ENCODE peak calls at places on chromosomes 2 and 18, in four cellular contexts. D is kidney, P is body of pancreas, X is ovary. W is an unnamed sample.

GRCh38 chr2:211860224-211860623 is 678.4 kb downstream of the ERBB4 start:
- DNase-seq in D (no peak), P (no peak), X (no peak), W (no peak)

GRCh38 chr2:120673571-120674061 is 62.1 kb upstream of the GLI2 start:
- DNase-seq in D (no peak), P (no peak), X (no peak), W (peak; percentile 81)

GRCh38 chr2:52976132-52976949 is 791.3 kb upstream of the CHAC2 start:
- DNase-seq in D (no peak), P (peak; percentile 18), X (no peak), W (no peak)

GRCh38 chr18:26656944-26657536 is 108.7 kb upstream of the KCTD1 start:
- DNase-seq in D (peak; percentile 91), P (peak; percentile 82), X (peak; percentile 78), W (peak; percentile 61)

GRCh38 chr2:12720181-12720580 is 3.4 kb downstream of the TRIB2 start:
- DNase-seq in D (no peak), P (no peak), X (peak; percentile 15), W (peak; percentile 49)

GRCh38 chr2:61759718-61760117 is 94.1 kb downstream of the FAM161A start:
- DNase-seq in D (no peak), P (no peak), X (no peak), W (no peak)

GRCh38 chr2:11535899-11536344 is 2.1 kb downstream of the GREB1 start:
- DNase-seq in D (no peak), P (peak; percentile 32), X (no peak), W (no peak)

GRCh38 chr2:19536136-19536535 is 177.7 kb upstream of the OSR1 start:
- DNase-seq in D (no peak), P (no peak), X (no peak), W (peak; percentile 18)

GRCh38 chr2:240775911-240776310 is 44.1 kb downstream of the KIF1A start:
- DNase-seq in D (no peak), P (peak; percentile 31), X (peak; percentile 72), W (peak; percentile 40)

GRCh38 chr2:239688098-239688497 is 287.3 kb upstream of the HDAC4 start:
- DNase-seq in D (no peak), P (no peak), X (no peak), W (no peak)

GRCh38 chr2:97646977-97647376 is 1.1 kb downstream of the COX5B start:
- DNase-seq in D (no peak), P (no peak), X (no peak), W (no peak)

GRCh38 chr2:173415663-173416469 is 61.2 kb downstream of the CDCA7 start:
- DNase-seq in D (no peak), P (no peak), X (no peak), W (no peak)

GRCh38 chr2:74736589-74736988 is 82.5 kb downstream of the SEMA4F start:
- DNase-seq in D (no peak), P (no peak), X (no peak), W (no peak)

GRCh38 chr2:205481861-205482260 is 200.4 kb upstream of the NRP2 start:
- DNase-seq in D (no peak), P (no peak), X (no peak), W (no peak)

GRCh38 chr18:13442451-13442850 is 223.9 kb downstream of the LDLRAD4 start:
- DNase-seq in D (no peak), P (no peak), X (no peak), W (no peak)
- H3K4me1 ChIP-seq in D (no peaks in the 10 kb centered on the region), P (peaks cover 10% of the 10 kb centered on the region), X (peaks cover 1% of the 10 kb centered on the region), W (no peaks in the 10 kb centered on the region)

GRCh38 chr18:2901405-2901989 is 54.7 kb downstream of the EMILIN2 start:
- DNase-seq in D (peak; percentile 21), P (no peak), X (peak; percentile 58), W (no peak)
- H3K27ac ChIP-seq in D (no peak overlapping the region), P (no peak overlapping the region), X (no peak overlapping the region), W (no peak overlapping the region)

GRCh38 chr2:56199492-56199891 is 15.7 kb downstream of the CCDC85A start:
- DNase-seq in D (no peak), P (no peak), X (no peak), W (no peak)
- H3K4me1 ChIP-seq in D (no peaks in the 10 kb centered on the region), P (no peaks in the 10 kb centered on the region), X (no peaks in the 10 kb centered on the region), W (no peaks in the 10 kb centered on the region)

GRCh38 chr2:107588960-107589542 is 237.6 kb upstream of the RGPD4 start:
- DNase-seq in D (no peak), P (no peak), X (no peak), W (no peak)

GRCh38 chr2:107582487-107582886 is 244.2 kb upstream of the RGPD4 start:
- DNase-seq in D (no peak), P (no peak), X (no peak), W (no peak)

GRCh38 chr2:107585851-107586250 is 240.8 kb upstream of the RGPD4 start:
- DNase-seq in D (no peak), P (no peak), X (no peak), W (no peak)

GRCh38 chr2:107588181-107588580 is 238.5 kb upstream of the RGPD4 start:
- DNase-seq in D (no peak), P (no peak), X (no peak), W (no peak)

DNA sequence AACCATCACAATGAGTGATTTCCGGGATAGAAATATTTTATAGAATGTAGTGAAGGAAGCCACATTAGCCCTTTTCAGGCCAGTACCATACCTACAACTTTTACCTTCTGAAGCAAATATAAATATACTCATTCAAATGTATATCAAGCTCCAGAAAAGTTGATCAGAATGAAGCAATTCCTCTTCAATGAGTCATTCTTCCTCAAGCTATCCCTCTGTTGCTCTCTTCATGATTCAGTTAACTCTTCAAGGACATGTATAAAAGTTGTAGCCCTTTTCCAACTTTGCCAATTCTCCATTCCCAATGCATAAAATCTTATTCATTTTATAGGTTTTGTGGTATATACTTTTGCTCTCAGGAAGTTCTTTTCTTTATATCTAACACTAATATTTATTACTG is 242.1 kb upstream of the RGPD4 start:
- DNase-seq in D (no peak), P (no peak), X (no peak), W (no peak)
- H3K27ac ChIP-seq in D (no peak overlapping the region), P (no peak overlapping the region), X (no peak overlapping the region), W (no peak overlapping the region)

DNA sequence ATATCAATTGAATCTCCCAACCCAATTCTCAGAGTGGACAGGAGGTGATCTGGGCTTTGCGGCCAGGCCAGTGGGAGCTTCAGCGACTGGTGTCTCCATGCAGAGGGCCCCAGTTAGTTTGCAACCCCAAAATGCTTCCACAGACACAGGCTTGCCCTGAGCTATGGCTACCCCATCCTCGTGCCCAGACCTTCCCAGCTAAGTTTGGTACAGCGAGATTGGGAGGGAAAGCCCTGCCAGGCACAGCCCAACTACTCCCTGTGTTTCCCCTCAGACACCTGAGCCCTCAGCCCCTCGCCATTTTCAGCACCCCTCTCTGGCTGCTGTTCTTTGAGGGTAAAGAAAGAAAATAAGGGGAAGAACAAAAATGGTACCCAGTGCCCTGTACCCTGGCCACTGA is 142.9 kb downstream of the TNS1 start:
- DNase-seq in D (no peak), P (no peak), X (no peak), W (no peak)
- H3K4me1 ChIP-seq in D (peaks cover 52% of the 10 kb centered on the region), P (peaks cover 11% of the 10 kb centered on the region), X (peaks cover 18% of the 10 kb centered on the region), W (no peaks in the 10 kb centered on the region)